ENCODE peak calls at places on chromosomes 16 and 17, in four cellular contexts. One of them, this sample, is unnamed.

GRCh38 chr16:1775006-1775845 is 2.3 kb upstream of the MRPS34 start:
- DNase-seq in naive thymus-derived CD4-positive, alpha-beta T cell: no peak
- DNase-seq in T-helper 1 cell: no peak
- DNase-seq in mesothelial cell of epicardium: no peak
- DNase-seq in this sample: no peak

GRCh38 chr17:50056217-50056960 is 479 bp downstream of the ITGA3 start:
- DNase-seq in mesothelial cell of epicardium: peak
- DNase-seq in T-helper 1 cell: peak
- DNase-seq in naive thymus-derived CD4-positive, alpha-beta T cell: peak
- DNase-seq in this sample: peak

GRCh38 chr16:28567292-28567691 is 13.6 kb downstream of the SGF29 start:
- DNase-seq in mesothelial cell of epicardium: no peak
- DNase-seq in naive thymus-derived CD4-positive, alpha-beta T cell: no peak
- DNase-seq in T-helper 1 cell: no peak
- DNase-seq in this sample: no peak

GRCh38 chr17:78853926-78854394 is 13.3 kb upstream of the USP36 start:
- DNase-seq in naive thymus-derived CD4-positive, alpha-beta T cell: no peak
- DNase-seq in mesothelial cell of epicardium: no peak
- DNase-seq in T-helper 1 cell: no peak
- DNase-seq in this sample: no peak

GRCh38 chr16:35431829-35432663 is 1972.6 kb downstream of the TP53TG3F start:
- DNase-seq in T-helper 1 cell: no peak
- DNase-seq in mesothelial cell of epicardium: no peak
- DNase-seq in naive thymus-derived CD4-positive, alpha-beta T cell: no peak
- DNase-seq in this sample: no peak

GRCh38 chr17:40520991-40521453 is 19.6 kb upstream of the TNS4 start:
- DNase-seq in naive thymus-derived CD4-positive, alpha-beta T cell: no peak
- DNase-seq in T-helper 1 cell: no peak
- DNase-seq in mesothelial cell of epicardium: no peak
- DNase-seq in this sample: no peak

GRCh38 chr16:85491798-85492616 is 121.1 kb upstream of the GSE1 start:
- DNase-seq in mesothelial cell of epicardium: no peak
- DNase-seq in naive thymus-derived CD4-positive, alpha-beta T cell: no peak
- DNase-seq in T-helper 1 cell: no peak
- DNase-seq in this sample: no peak

GRCh38 chr17:82605939-82606600 is 42.2 kb downstream of the WDR45B start:
- DNase-seq in T-helper 1 cell: no peak
- DNase-seq in mesothelial cell of epicardium: no peak
- DNase-seq in naive thymus-derived CD4-positive, alpha-beta T cell: no peak
- DNase-seq in this sample: no peak

GRCh38 chr16:1919680-1919998 is 1.4 kb upstream of the HS3ST6 start:
- DNase-seq in mesothelial cell of epicardium: no peak
- DNase-seq in naive thymus-derived CD4-positive, alpha-beta T cell: no peak
- DNase-seq in T-helper 1 cell: no peak
- DNase-seq in this sample: no peak

GRCh38 chr16:27222499-27223225 is 19.3 kb downstream of the KDM8 start:
- DNase-seq in mesothelial cell of epicardium: no peak
- DNase-seq in naive thymus-derived CD4-positive, alpha-beta T cell: no peak
- DNase-seq in T-helper 1 cell: no peak
- DNase-seq in this sample: no peak

GRCh38 chr16:31456988-31457360 is 2.3 kb upstream of the ARMC5 start:
- DNase-seq in naive thymus-derived CD4-positive, alpha-beta T cell: no peak
- DNase-seq in T-helper 1 cell: no peak
- DNase-seq in mesothelial cell of epicardium: no peak
- DNase-seq in this sample: no peak

GRCh38 chr17:41907633-41908539 is 10.9 kb downstream of the ACLY start:
- DNase-seq in naive thymus-derived CD4-positive, alpha-beta T cell: no peak
- DNase-seq in T-helper 1 cell: no peak
- DNase-seq in mesothelial cell of epicardium: no peak
- DNase-seq in this sample: no peak

GRCh38 chr17:82031885-82032627 is 578 bp downstream of the RAC3 start:
- DNase-seq in mesothelial cell of epicardium: no peak
- DNase-seq in naive thymus-derived CD4-positive, alpha-beta T cell: no peak
- DNase-seq in T-helper 1 cell: no peak
- DNase-seq in this sample: no peak

GRCh38 chr16:57807968-57808528 is 5.8 kb upstream of the KIFC3 start:
- DNase-seq in T-helper 1 cell: peak
- DNase-seq in naive thymus-derived CD4-positive, alpha-beta T cell: no peak
- DNase-seq in mesothelial cell of epicardium: peak
- DNase-seq in this sample: peak

GRCh38 chr16:57029161-57030160 is 40.1 kb downstream of the NLRC5 start:
- DNase-seq in T-helper 1 cell: no peak
- DNase-seq in naive thymus-derived CD4-positive, alpha-beta T cell: no peak
- DNase-seq in mesothelial cell of epicardium: no peak
- DNase-seq in this sample: no peak

GRCh38 chr17:58956997-58957724 is 149.5 kb downstream of the TRIM37 start:
- DNase-seq in mesothelial cell of epicardium: no peak
- DNase-seq in T-helper 1 cell: no peak
- DNase-seq in naive thymus-derived CD4-positive, alpha-beta T cell: no peak
- DNase-seq in this sample: no peak

GRCh38 chr17:76337413-76337777 is 16.3 kb downstream of the PRPSAP1 start:
- DNase-seq in T-helper 1 cell: no peak
- DNase-seq in naive thymus-derived CD4-positive, alpha-beta T cell: no peak
- DNase-seq in mesothelial cell of epicardium: no peak
- DNase-seq in this sample: no peak

GRCh38 chr17:185445-186138 is 4.1 kb upstream of the DOC2B start:
- DNase-seq in T-helper 1 cell: no peak
- DNase-seq in naive thymus-derived CD4-positive, alpha-beta T cell: no peak
- DNase-seq in mesothelial cell of epicardium: no peak
- DNase-seq in this sample: no peak

GRCh38 chr16:5427571-5427970 is 330.0 kb upstream of the EEF2KMT start:
- DNase-seq in mesothelial cell of epicardium: no peak
- DNase-seq in naive thymus-derived CD4-positive, alpha-beta T cell: no peak
- DNase-seq in T-helper 1 cell: no peak
- DNase-seq in this sample: no peak

GRCh38 chr16:13337482-13337881 is 436.1 kb downstream of the SHISA9 start:
- DNase-seq in T-helper 1 cell: no peak
- DNase-seq in mesothelial cell of epicardium: no peak
- DNase-seq in naive thymus-derived CD4-positive, alpha-beta T cell: no peak
- DNase-seq in this sample: no peak

GRCh38 chr17:70172921-70173320 is 3.6 kb downstream of the KCNJ2 start:
- DNase-seq in mesothelial cell of epicardium: no peak
- DNase-seq in T-helper 1 cell: no peak
- DNase-seq in naive thymus-derived CD4-positive, alpha-beta T cell: no peak
- DNase-seq in this sample: no peak

GRCh38 chr17:17723354-17724261 is 42.4 kb downstream of the RAI1 start:
- DNase-seq in T-helper 1 cell: no peak
- DNase-seq in naive thymus-derived CD4-positive, alpha-beta T cell: no peak
- DNase-seq in mesothelial cell of epicardium: peak
- DNase-seq in this sample: peak

GRCh38 chr16:84303023-84303422 is 8.3 kb downstream of the WFDC1 start:
- DNase-seq in T-helper 1 cell: no peak
- DNase-seq in mesothelial cell of epicardium: no peak
- DNase-seq in naive thymus-derived CD4-positive, alpha-beta T cell: no peak
- DNase-seq in this sample: no peak

GRCh38 chr17:56929362-56929969 is 15.6 kb upstream of the TRIM25 start:
- DNase-seq in mesothelial cell of epicardium: no peak
- DNase-seq in naive thymus-derived CD4-positive, alpha-beta T cell: no peak
- DNase-seq in T-helper 1 cell: no peak
- DNase-seq in this sample: no peak

GRCh38 chr17:48721009-48721402 is 1.3 kb downstream of the PRAC1 start:
- DNase-seq in mesothelial cell of epicardium: no peak
- DNase-seq in naive thymus-derived CD4-positive, alpha-beta T cell: no peak
- DNase-seq in T-helper 1 cell: no peak
- DNase-seq in this sample: no peak

GRCh38 chr17:19799796-19800195 is 51.7 kb upstream of the ALDH3A1 start:
- DNase-seq in T-helper 1 cell: no peak
- DNase-seq in mesothelial cell of epicardium: no peak
- DNase-seq in naive thymus-derived CD4-positive, alpha-beta T cell: no peak
- DNase-seq in this sample: no peak

GRCh38 chr17:45161288-45162021 is at the start of gene HEXIM2:
- DNase-seq in naive thymus-derived CD4-positive, alpha-beta T cell: peak
- DNase-seq in mesothelial cell of epicardium: peak
- DNase-seq in T-helper 1 cell: peak
- DNase-seq in this sample: peak

GRCh38 chr16:81937305-81938038 is 73.8 kb downstream of the SDR42E1 start:
- DNase-seq in naive thymus-derived CD4-positive, alpha-beta T cell: no peak
- DNase-seq in T-helper 1 cell: no peak
- DNase-seq in mesothelial cell of epicardium: no peak
- DNase-seq in this sample: no peak

GRCh38 chr17:51711581-51711980 is 446.9 kb downstream of the CA10 start:
- DNase-seq in naive thymus-derived CD4-positive, alpha-beta T cell: no peak
- DNase-seq in T-helper 1 cell: no peak
- DNase-seq in mesothelial cell of epicardium: no peak
- DNase-seq in this sample: no peak

GRCh38 chr17:28563475-28563874 is 7.8 kb downstream of the PIGS start:
- DNase-seq in mesothelial cell of epicardium: no peak
- DNase-seq in T-helper 1 cell: no peak
- DNase-seq in naive thymus-derived CD4-positive, alpha-beta T cell: no peak
- DNase-seq in this sample: no peak

GRCh38 chr16:75099738-75100615 is 16.6 kb downstream of the LDHD start:
- DNase-seq in T-helper 1 cell: no peak
- DNase-seq in naive thymus-derived CD4-positive, alpha-beta T cell: no peak
- DNase-seq in mesothelial cell of epicardium: no peak
- DNase-seq in this sample: no peak

GRCh38 chr17:15298176-15298575 is 33.0 kb upstream of the PMP22 start:
- DNase-seq in T-helper 1 cell: no peak
- DNase-seq in mesothelial cell of epicardium: no peak
- DNase-seq in naive thymus-derived CD4-positive, alpha-beta T cell: no peak
- DNase-seq in this sample: no peak

GRCh38 chr17:28173801-28174200 is 131.3 kb downstream of the NLK start:
- DNase-seq in T-helper 1 cell: no peak
- DNase-seq in mesothelial cell of epicardium: no peak
- DNase-seq in naive thymus-derived CD4-positive, alpha-beta T cell: no peak
- DNase-seq in this sample: no peak

GRCh38 chr17:35804658-35805192 is 4.6 kb upstream of the TAF15 start:
- DNase-seq in mesothelial cell of epicardium: no peak
- DNase-seq in T-helper 1 cell: peak
- DNase-seq in naive thymus-derived CD4-positive, alpha-beta T cell: peak
- DNase-seq in this sample: peak

GRCh38 chr16:4015275-4015990 is 100.8 kb downstream of the ADCY9 start:
- DNase-seq in mesothelial cell of epicardium: no peak
- DNase-seq in naive thymus-derived CD4-positive, alpha-beta T cell: no peak
- DNase-seq in T-helper 1 cell: no peak
- DNase-seq in this sample: no peak

GRCh38 chr16:993731-994130 is 12.2 kb downstream of the SOX8 start:
- DNase-seq in mesothelial cell of epicardium: no peak
- DNase-seq in naive thymus-derived CD4-positive, alpha-beta T cell: no peak
- DNase-seq in T-helper 1 cell: no peak
- DNase-seq in this sample: no peak

GRCh38 chr17:44088254-44088653 is 17.7 kb downstream of the G6PC3 start:
- DNase-seq in mesothelial cell of epicardium: no peak
- DNase-seq in naive thymus-derived CD4-positive, alpha-beta T cell: no peak
- DNase-seq in T-helper 1 cell: no peak
- DNase-seq in this sample: no peak

This sample was measured in GM12892.